ENCODE peak calls at places on chromosomes 5 and 9, in four cellular contexts. V is testis, C is SJSA1, I is sigmoid colon. S is an unnamed sample.

GRCh38 chr9:17795708-17796107 is 216.8 kb downstream of the SH3GL2 start:
- DNase-seq in V (no peak), C (no peak), I (no peak), S (no peak)

GRCh38 chr9:124473310-124473709 is 23.1 kb downstream of the ADGRD2 start:
- DNase-seq in V (no peak), C (no peak), I (no peak), S (no peak)

GRCh38 chr9:35611230-35611797 is 6.3 kb downstream of the TESK1 start:
- DNase-seq in V (peak; percentile 50), C (no peak), I (peak; percentile 72), S (no peak)

GRCh38 chr5:72185717-72186388 is 78.6 kb downstream of the MAP1B start:
- DNase-seq in V (peak; percentile 52), C (no peak), I (no peak), S (no peak)

GRCh38 chr5:8831854-8832253 is 714.0 kb downstream of the SEMA5A start:
- DNase-seq in V (no peak), C (no peak), I (no peak), S (no peak)

GRCh38 chr5:98066910-98067309 is 706.6 kb upstream of the RGMB start:
- DNase-seq in V (no peak), C (no peak), I (no peak), S (no peak)

GRCh38 chr5:179378441-179379271 is 33.4 kb upstream of the ADAMTS2 start:
- DNase-seq in V (no peak), C (peak; percentile 66), I (peak; percentile 46), S (no peak)

GRCh38 chr9:129524848-129525345 is 96.0 kb downstream of the C9orf50 start:
- DNase-seq in V (no peak), C (no peak), I (peak; percentile 46), S (no peak)

GRCh38 chr9:17535176-17535575 is 43.7 kb upstream of the SH3GL2 start:
- DNase-seq in V (no peak), C (no peak), I (no peak), S (no peak)

GRCh38 chr9:5718296-5719032 is 89.6 kb downstream of the RIC1 start:
- DNase-seq in V (no peak), C (no peak), I (no peak), S (no peak)

GRCh38 chr5:122073023-122073422 is 5.0 kb downstream of the LOX start:
- DNase-seq in V (no peak), C (no peak), I (no peak), S (no peak)

GRCh38 chr9:27768781-27769180 is 195.5 kb upstream of the C9orf72 start:
- DNase-seq in V (no peak), C (no peak), I (no peak), S (no peak)

GRCh38 chr5:8905021-8905420 is 640.9 kb downstream of the SEMA5A start:
- DNase-seq in V (no peak), C (peak; percentile 63), I (no peak), S (no peak)

GRCh38 chr9:104808030-104808614 is 44.2 kb downstream of the NIPSNAP3B start:
- DNase-seq in V (no peak), C (peak; percentile 63), I (no peak), S (no peak)

GRCh38 chr9:109811876-109812275 is 31.9 kb downstream of the PALM2AKAP2 start:
- DNase-seq in V (no peak), C (no peak), I (no peak), S (peak; percentile 74)

GRCh38 chr5:139807647-139808030 is 12.0 kb downstream of the PSD2 start:
- DNase-seq in V (no peak), C (no peak), I (no peak), S (peak; percentile 8)

GRCh38 chr5:123699571-123699970 is 187.6 kb downstream of the CSNK1G3 start:
- DNase-seq in V (no peak), C (no peak), I (no peak), S (no peak)

GRCh38 chr9:97220894-97221477 is 86.5 kb upstream of the CCDC180 start:
- DNase-seq in V (peak; percentile 17), C (no peak), I (no peak), S (no peak)

GRCh38 chr5:84228266-84228665 is 156.4 kb downstream of the EDIL3 start:
- DNase-seq in V (no peak), C (no peak), I (no peak), S (no peak)

GRCh38 chr5:56696900-56697299 is 118.4 kb upstream of the MAP3K1 start:
- DNase-seq in V (peak; percentile 70), C (no peak), I (no peak), S (no peak)

GRCh38 chr5:39167141-39167972 is 52.0 kb downstream of the FYB1 start:
- DNase-seq in V (no peak), C (no peak), I (no peak), S (no peak)

GRCh38 chr9:122468735-122469134 is 9.0 kb downstream of the OR1J1 start:
- DNase-seq in V (no peak), C (no peak), I (no peak), S (no peak)

GRCh38 chr5:137945825-137946224 is 56.6 kb downstream of the PKD2L2 start:
- DNase-seq in V (no peak), C (no peak), I (no peak), S (no peak)

GRCh38 chr9:2166219-2166618 is 151.1 kb downstream of the SMARCA2 start:
- DNase-seq in V (no peak), C (no peak), I (no peak), S (no peak)

GRCh38 chr5:36161317-36161716 is 9.4 kb downstream of the SKP2 start:
- DNase-seq in V (no peak), C (no peak), I (no peak), S (no peak)

GRCh38 chr5:132002701-132003100 is 8.8 kb downstream of the ACSL6 start:
- DNase-seq in V (no peak), C (no peak), I (no peak), S (no peak)

GRCh38 chr9:27471789-27472585 is 52.1 kb upstream of the IFNK start:
- DNase-seq in V (no peak), C (no peak), I (no peak), S (no peak)

GRCh38 chr9:111975709-111976108 is 79.1 kb downstream of the UGCG start:
- DNase-seq in V (peak; percentile 60), C (no peak), I (no peak), S (peak; percentile 84)

GRCh38 chr9:37997636-37998374 is 71.2 kb downstream of the SHB start:
- DNase-seq in V (no peak), C (no peak), I (peak; percentile 86), S (no peak)

GRCh38 chr5:67100301-67100700 is 96.3 kb downstream of the CD180 start:
- DNase-seq in V (no peak), C (no peak), I (no peak), S (no peak)

GRCh38 chr5:16456103-16456832 is 9.3 kb downstream of the ZNF622 start:
- DNase-seq in V (peak; percentile 25), C (peak; percentile 59), I (no peak), S (no peak)

GRCh38 chr5:101278011-101278687 is 375.1 kb upstream of the ST8SIA4 start:
- DNase-seq in V (no peak), C (no peak), I (no peak), S (no peak)

GRCh38 chr5:17440766-17441165 is 57.3 kb upstream of the TAF11L2 start:
- DNase-seq in V (no peak), C (no peak), I (no peak), S (no peak)

GRCh38 chr9:14086495-14086894 is 227.4 kb downstream of the NFIB start:
- DNase-seq in V (no peak), C (no peak), I (no peak), S (no peak)

GRCh38 chr5:10246761-10247160 is 2.9 kb downstream of the ATPSCKMT start:
- DNase-seq in V (no peak), C (no peak), I (no peak), S (no peak)

GRCh38 chr5:119131530-119132313 is 60.8 kb downstream of the DMXL1 start:
- DNase-seq in V (no peak), C (no peak), I (no peak), S (no peak)

GRCh38 chr9:68983008-68983411 is 30.9 kb downstream of the PRKACG start:
- DNase-seq in V (no peak), C (no peak), I (no peak), S (no peak)

GRCh38 chr9:72650206-72650605 is 128.8 kb downstream of the TMC1 start:
- DNase-seq in V (no peak), C (no peak), I (no peak), S (no peak)

GRCh38 chr9:23941051-23941450 is 115.0 kb upstream of the ELAVL2 start:
- DNase-seq in V (no peak), C (no peak), I (no peak), S (no peak)
- H3K9me3 ChIP-seq in V (no peaks in the 10 kb centered on the region), C (no peaks in the 10 kb centered on the region), I (peaks cover 9% of the 10 kb centered on the region), S (no peaks in the 10 kb centered on the region)

GRCh38 chr9:135990468-135991429 is 29.6 kb upstream of the UBAC1 start:
- DNase-seq in V (no peak), C (peak; percentile 72), I (no peak), S (no peak)
- H3K27ac ChIP-seq in V (no peak overlapping the region), C (no peak overlapping the region), I (peak overlapping the region; percentile 32), S (peak overlapping the region; percentile 8)

DNA sequence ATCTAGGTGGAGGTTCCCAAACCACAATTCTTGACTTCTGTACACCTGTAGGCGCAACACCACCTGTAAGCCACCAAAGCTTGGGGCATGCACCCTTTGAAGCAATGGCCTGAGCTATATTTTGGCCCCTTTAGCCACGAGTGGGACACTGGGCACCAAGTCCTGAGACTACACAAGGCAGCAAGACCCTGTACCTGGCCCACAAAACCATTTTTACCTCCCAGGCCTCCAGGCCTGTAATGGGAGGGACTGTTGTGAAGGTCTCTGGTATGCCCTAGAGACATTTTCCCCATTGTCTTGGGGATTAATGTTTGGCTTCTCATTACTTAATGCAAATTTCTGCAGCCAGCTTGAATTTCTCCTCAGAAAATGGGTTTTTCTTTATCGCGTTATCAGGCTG is 24.6 kb upstream of the FAM151B start:
- DNase-seq in V (no peak), C (no peak), I (no peak), S (no peak)
- H3K9me3 ChIP-seq in V (no peaks in the 10 kb centered on the region), C (peaks cover 4% of the 10 kb centered on the region), I (peaks cover 3% of the 10 kb centered on the region), S (no peaks in the 10 kb centered on the region)

DNA sequence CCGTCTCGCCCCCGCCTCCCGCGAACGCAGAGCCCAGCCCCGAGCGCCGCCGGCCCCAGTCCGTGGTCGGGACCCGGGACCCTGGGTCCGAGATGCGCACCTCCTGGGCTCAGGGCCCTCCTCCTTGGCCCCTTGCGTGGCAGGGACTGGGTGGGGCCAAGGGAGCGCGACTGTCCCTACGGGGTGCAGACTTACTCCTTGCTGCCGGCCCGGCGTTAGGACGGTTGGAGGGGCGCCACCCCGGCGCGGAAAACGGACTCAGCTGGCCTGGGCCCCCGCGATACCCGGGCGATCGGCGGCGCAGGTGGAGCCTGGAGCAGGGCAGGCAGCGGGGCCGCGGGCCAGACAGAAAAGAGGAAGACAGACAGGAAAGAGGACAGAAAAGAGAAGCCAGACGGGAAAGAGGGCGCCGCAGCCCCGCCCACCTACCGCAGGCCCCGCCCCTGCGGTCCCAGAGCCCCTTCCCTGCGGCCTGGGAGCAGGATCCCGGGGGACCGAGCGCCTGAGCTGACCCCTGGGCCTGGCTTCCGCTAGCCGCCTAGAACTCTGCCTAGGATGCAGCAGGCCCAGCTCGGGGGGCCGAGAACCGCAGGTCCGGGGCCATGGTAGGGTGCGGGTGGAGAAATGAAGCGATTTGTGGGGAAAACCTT is at the start of gene GBGT1:
- DNase-seq in V (peak; percentile 61), C (no peak), I (peak; percentile 85), S (peak; percentile 72)
- H3K27ac ChIP-seq in V (peak within 1 kb of the TSS; percentile 57), C (no peak within 1 kb of the TSS), I (peak within 1 kb of the TSS; percentile 68), S (peak within 1 kb of the TSS; percentile 29)

GRCh38 chr5:4375640-4376039 is 764.5 kb upstream of the ADAMTS16 start:
- DNase-seq in V (no peak), C (no peak), I (no peak), S (no peak)
- H3K9me3 ChIP-seq in V (no peaks in the 10 kb centered on the region), C (no peaks in the 10 kb centered on the region), I (no peaks in the 10 kb centered on the region), S (no peaks in the 10 kb centered on the region)

S was measured in right lobe of liver.